ENCODE peak calls at places on chromosomes 1 and 21, in four cellular contexts. C is GM12891, S is K562, Q is GM12878. R is an unnamed sample.

GRCh38 chr1:161139765-161140164 is 7.3 kb upstream of the DEDD start:
- DNase-seq in C (no peak), S (peak), Q (no peak), R (no peak)

GRCh38 chr1:43861337-43861736 is 72.3 kb upstream of the ARTN start:
- DNase-seq in C (no peak), S (no peak), Q (no peak), R (no peak)

GRCh38 chr1:116989851-116990250 is 11.7 kb upstream of the CD101 start:
- DNase-seq in C (no peak), S (no peak), Q (no peak), R (no peak)

GRCh38 chr1:41915786-41916571 is 2.7 kb downstream of the HIVEP3 start:
- DNase-seq in C (no peak), S (no peak), Q (no peak), R (no peak)

GRCh38 chr1:224434447-224435317 is at the start of gene WDR26:
- DNase-seq in C (peak), S (peak), Q (peak), R (peak)

GRCh38 chr1:174996474-174996873 is 3.3 kb upstream of the CACYBP start:
- DNase-seq in C (no peak), S (peak), Q (no peak), R (no peak)

GRCh38 chr1:21573971-21574458 is 64.8 kb downstream of the ALPL start:
- DNase-seq in C (no peak), S (peak), Q (no peak), R (peak)

GRCh38 chr21:32474179-32475059 is 61.9 kb downstream of the EVA1C start:
- DNase-seq in C (no peak), S (no peak), Q (no peak), R (no peak)

GRCh38 chr21:42797522-42797921 is 81.8 kb downstream of the WDR4 start:
- DNase-seq in C (no peak), S (no peak), Q (no peak), R (no peak)

GRCh38 chr1:173122344-173122880 is 71.7 kb upstream of the TNFSF18 start:
- DNase-seq in C (no peak), S (no peak), Q (no peak), R (no peak)

GRCh38 chr1:64343105-64343960 is 126.6 kb upstream of the CACHD1 start:
- DNase-seq in C (no peak), S (no peak), Q (no peak), R (no peak)

GRCh38 chr21:36456714-36457399 is 23.1 kb downstream of the CLDN14 start:
- DNase-seq in C (no peak), S (no peak), Q (no peak), R (no peak)

GRCh38 chr21:44497641-44498243 is 42.3 kb downstream of the KRTAP10-1 start:
- DNase-seq in C (no peak), S (no peak), Q (no peak), R (no peak)

GRCh38 chr1:53621144-53621543 is 117.8 kb downstream of the GLIS1 start:
- DNase-seq in C (no peak), S (no peak), Q (no peak), R (no peak)

GRCh38 chr1:10631811-10632481 is 157.2 kb downstream of the PEX14 start:
- DNase-seq in C (no peak), S (no peak), Q (no peak), R (no peak)

GRCh38 chr1:54997711-54997986 is 1.1 kb upstream of the BSND start:
- DNase-seq in C (no peak), S (no peak), Q (no peak), R (no peak)

GRCh38 chr1:179082308-179083030 is 599 bp downstream of the TOR3A start:
- DNase-seq in C (peak), S (peak), Q (no peak), R (no peak)

GRCh38 chr1:180027949-180028445 is 73.4 kb downstream of the CEP350 start:
- DNase-seq in C (no peak), S (no peak), Q (no peak), R (peak)

GRCh38 chr1:219784660-219785391 is 143.5 kb downstream of the SLC30A10 start:
- DNase-seq in C (no peak), S (no peak), Q (no peak), R (no peak)

GRCh38 chr1:12098786-12099185 is 35.7 kb downstream of the TNFRSF8 start:
- DNase-seq in C (no peak), S (no peak), Q (no peak), R (no peak)

GRCh38 chr1:80427886-80428285 is 1372.8 kb upstream of the ADGRL2 start:
- DNase-seq in C (no peak), S (no peak), Q (no peak), R (no peak)

GRCh38 chr1:25694591-25695007 is 78.0 kb downstream of the MAN1C1 start:
- DNase-seq in C (no peak), S (no peak), Q (no peak), R (no peak)

GRCh38 chr1:41255978-41256377 is 13.9 kb upstream of the SCMH1 start:
- DNase-seq in C (no peak), S (no peak), Q (no peak), R (no peak)

GRCh38 chr1:51101976-51102375 is at the start of gene C1orf185:
- DNase-seq in C (no peak), S (no peak), Q (no peak), R (no peak)

GRCh38 chr1:14647777-14648176 is 49.3 kb downstream of the KAZN start:
- DNase-seq in C (no peak), S (no peak), Q (no peak), R (no peak)

GRCh38 chr1:243471754-243472725 is 216.2 kb downstream of the SDCCAG8 start:
- DNase-seq in C (no peak), S (no peak), Q (peak), R (no peak)

GRCh38 chr1:201982082-201982922 is at the start of gene RNPEP:
- DNase-seq in C (peak), S (peak), Q (no peak), R (peak)

GRCh38 chr21:29303301-29303700 is 4.6 kb downstream of the BACH1 start:
- DNase-seq in C (no peak), S (no peak), Q (no peak), R (no peak)

GRCh38 chr1:108962681-108963051 is 618 bp downstream of the CLCC1 start:
- DNase-seq in C (no peak), S (peak), Q (no peak), R (no peak)

GRCh38 chr1:37932759-37933158 is 14.1 kb downstream of the INPP5B start:
- DNase-seq in C (no peak), S (peak), Q (no peak), R (no peak)

GRCh38 chr1:5707566-5708178 is 284.6 kb downstream of the NPHP4 start:
- DNase-seq in C (no peak), S (no peak), Q (no peak), R (no peak)

GRCh38 chr1:156661932-156662587 is 15.1 kb downstream of the NES start:
- DNase-seq in C (no peak), S (no peak), Q (no peak), R (peak)

GRCh38 chr1:55727010-55727409 is 511.8 kb upstream of the USP24 start:
- DNase-seq in C (no peak), S (no peak), Q (no peak), R (no peak)

GRCh38 chr1:162913345-162913744 is 52.4 kb upstream of the CCDC190 start:
- DNase-seq in C (no peak), S (no peak), Q (no peak), R (no peak)

GRCh38 chr1:220426989-220427388 is 100.9 kb upstream of the MARK1 start:
- DNase-seq in C (no peak), S (no peak), Q (no peak), R (no peak)

GRCh38 chr1:172269644-172270043 is 150.8 kb upstream of the C1orf105 start:
- DNase-seq in C (no peak), S (no peak), Q (no peak), R (no peak)

GRCh38 chr1:70504176-70504820 is 93.2 kb downstream of the CTH start:
- DNase-seq in C (peak), S (peak), Q (peak), R (no peak)

GRCh38 chr21:17512245-17513213 is at the start of gene CXADR:
- DNase-seq in C (peak), S (peak), Q (no peak), R (peak)
- TF ChIP-seq SPI1 in C (no peak), S (no peak), Q (no peak), R (no peak)

GRCh38 chr1:236734141-236734765 is 48.0 kb downstream of the ACTN2 start:
- DNase-seq in C (no peak), S (no peak), Q (no peak), R (no peak)
- TF ChIP-seq SPI1 in C (no peak), S (no peak), Q (no peak), R (no peak)

DNA sequence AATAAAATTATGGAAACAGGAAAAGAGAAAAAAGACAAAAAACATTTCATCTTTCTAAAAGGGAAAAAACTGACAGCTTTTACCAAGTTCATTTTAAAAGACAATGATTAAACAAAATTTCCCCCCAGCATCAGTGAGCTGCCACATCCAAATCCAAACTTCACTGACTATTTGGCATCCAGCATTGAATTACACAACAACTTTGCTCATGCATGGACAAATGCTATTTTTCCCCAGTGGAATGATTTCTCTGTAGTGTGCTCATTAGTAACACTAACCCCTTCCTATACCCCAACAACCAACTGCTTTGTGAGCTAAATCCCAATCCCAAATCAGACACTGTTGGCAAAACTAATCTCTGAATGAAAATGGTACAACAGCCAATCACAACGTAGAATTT is 38.0 kb downstream of the PIK3R3 start:
- DNase-seq in C (no peak), S (no peak), Q (no peak), R (no peak)
- TF ChIP-seq SPI1 in C (no peak), S (no peak), Q (no peak), R (no peak)

GRCh38 chr1:221442056-221442455 is 299.8 kb downstream of the DUSP10 start:
- DNase-seq in C (no peak), S (no peak), Q (no peak), R (no peak)

GRCh38 chr1:221440658-221441057 is 301.2 kb downstream of the DUSP10 start:
- DNase-seq in C (no peak), S (no peak), Q (no peak), R (peak)

GRCh38 chr1:221437924-221438323 is 304.0 kb downstream of the DUSP10 start:
- DNase-seq in C (no peak), S (no peak), Q (no peak), R (no peak)

GRCh38 chr1:221439008-221439733 is 302.7 kb downstream of the DUSP10 start:
- DNase-seq in C (peak), S (no peak), Q (peak), R (no peak)

GRCh38 chr1:221439734-221440436 is 302.0 kb downstream of the DUSP10 start:
- DNase-seq in C (no peak), S (no peak), Q (no peak), R (no peak)
- TF ChIP-seq SPI1 in C (no peak), S (no peak), Q (no peak), R (no peak)

GRCh38 chr1:185376288-185376687 is 59.2 kb upstream of the IVNS1ABP start:
- DNase-seq in C (no peak), S (no peak), Q (no peak), R (no peak)
- TF ChIP-seq SPI1 in C (no peak), S (no peak), Q (no peak), R (no peak)